ENCODE peak calls at places on chromosomes 1 and 21, in eight cellular contexts. M is tibial artery; E is effector memory CD4-positive, alpha-beta T cell; C is CD8-positive, alpha-beta memory T cell; P is transverse colon; Z is MM.1S; S is heart left ventricle; T is sigmoid colon. X is an unnamed sample. For H3K9me3, the result is how much of the 10 kb centered on the place peaks cover.

GRCh38 chr1:115251340-115251748 is 86.7 kb downstream of the NGF start:
- DNase-seq in C (no peak), M (no peak), T (no peak), Z (no peak), P (no peak), S (no peak), E (no peak), X (no peak)

GRCh38 chr1:168774241-168774640 is 45.2 kb upstream of the DPT start:
- DNase-seq in C (no peak), M (no peak), P (peak), Z (no peak), E (no peak), T (peak), S (peak), X (no peak)

GRCh38 chr1:172585348-172585747 is 52.4 kb downstream of the SUCO start:
- DNase-seq in Z (no peak), T (no peak), M (no peak), E (no peak), S (no peak), P (no peak), C (no peak), X (no peak)

GRCh38 chr1:237386362-237387143 is 344.6 kb downstream of the RYR2 start:
- DNase-seq in M (no peak), E (no peak), C (no peak), Z (peak), T (no peak), P (no peak), S (no peak), X (no peak)

GRCh38 chr1:205569411-205570172 is 62.2 kb downstream of the ELK4 start:
- DNase-seq in E (no peak), M (peak), C (no peak), T (peak), S (no peak), P (peak), Z (no peak), X (no peak)

GRCh38 chr1:153688283-153688682 is 9.8 kb downstream of the NPR1 start:
- DNase-seq in E (no peak), M (no peak), S (no peak), P (no peak), C (no peak), Z (no peak), T (no peak), X (no peak)

GRCh38 chr1:32924881-32925344 is 23.7 kb upstream of the TMEM54 start:
- DNase-seq in E (no peak), T (no peak), Z (no peak), P (peak), S (no peak), C (no peak), M (no peak), X (no peak)

GRCh38 chr1:26408604-26409003 is 2.0 kb upstream of the LIN28A start:
- DNase-seq in T (peak), M (peak), S (peak), E (peak), P (peak), Z (peak), C (peak), X (peak)

GRCh38 chr1:59520759-59521442 is 224.0 kb downstream of the FGGY start:
- DNase-seq in P (no peak), S (peak), Z (no peak), C (no peak), E (no peak), T (peak), M (peak), X (no peak)

GRCh38 chr1:22880174-22880601 is 92.5 kb downstream of the LACTBL1 start:
- DNase-seq in P (no peak), E (no peak), S (no peak), M (no peak), T (no peak), Z (no peak), C (no peak), X (no peak)

GRCh38 chr1:248029770-248030169 is at the start of gene OR2L2:
- DNase-seq in S (no peak), E (no peak), T (no peak), P (no peak), M (no peak), C (no peak), Z (no peak), X (no peak)
- H3K9me3 ChIP-seq in S (under half), E (under half), T (under half), P (under half), M (under half), C (under half), Z (under half), X (under half)

GRCh38 chr1:4016351-4017130 is 116.5 kb upstream of the C1orf174 start:
- DNase-seq in P (no peak), E (no peak), T (no peak), M (no peak), C (no peak), Z (no peak), S (no peak), X (no peak)
- H3K9me3 ChIP-seq in P (under half), E (under half), T (under half), M (under half), C (under half), Z (under half), S (under half), X (under half)

DNA sequence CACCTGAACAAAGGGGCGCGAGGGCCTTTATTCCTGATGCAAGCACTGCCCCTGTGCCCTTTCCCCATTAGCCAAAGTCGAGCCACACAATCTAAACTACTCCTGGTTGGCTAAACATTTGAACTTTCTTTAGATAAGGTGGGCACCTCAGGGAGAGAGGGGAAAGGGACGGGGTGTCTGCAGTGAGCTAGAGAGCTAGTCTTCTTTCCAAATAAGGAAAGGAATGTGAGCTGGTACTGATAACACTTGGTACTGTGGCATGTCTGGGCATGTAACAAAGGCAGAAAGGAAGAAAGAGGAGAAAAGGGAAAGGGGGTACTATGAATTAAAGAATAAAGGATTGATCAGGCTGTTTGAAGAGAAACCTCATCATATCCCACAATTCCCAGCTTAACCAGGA is 62.8 kb downstream of the OVGP1 start:
- DNase-seq in C (no peak), T (no peak), Z (no peak), P (no peak), E (no peak), M (no peak), S (no peak), X (no peak)
- H3K9me3 ChIP-seq in C (under half), T (under half), Z (under half), P (under half), E (under half), M (under half), S (under half), X (under half)

GRCh38 chr21:22476214-22476613 is 1478.0 kb downstream of the NCAM2 start:
- DNase-seq in Z (no peak), T (no peak), C (no peak), E (no peak), S (no peak), M (no peak), P (no peak), X (no peak)
- H3K9me3 ChIP-seq in Z (under half), T (under half), C (under half), E (under half), S (under half), M (under half), P (under half), X (under half)

GRCh38 chr21:34159617-34159883 is 86.2 kb downstream of the MRPS6 start:
- DNase-seq in S (no peak), P (no peak), T (no peak), M (no peak), Z (no peak), C (no peak), E (no peak), X (no peak)
- H3K9me3 ChIP-seq in S (under half), P (under half), T (under half), M (under half), Z (under half), C (under half), E (under half), X (under half)

GRCh38 chr1:163912491-163912890 is 590.7 kb downstream of the NUF2 start:
- DNase-seq in P (no peak), E (no peak), S (no peak), Z (no peak), M (no peak), C (no peak), T (no peak), X (no peak)

DNA sequence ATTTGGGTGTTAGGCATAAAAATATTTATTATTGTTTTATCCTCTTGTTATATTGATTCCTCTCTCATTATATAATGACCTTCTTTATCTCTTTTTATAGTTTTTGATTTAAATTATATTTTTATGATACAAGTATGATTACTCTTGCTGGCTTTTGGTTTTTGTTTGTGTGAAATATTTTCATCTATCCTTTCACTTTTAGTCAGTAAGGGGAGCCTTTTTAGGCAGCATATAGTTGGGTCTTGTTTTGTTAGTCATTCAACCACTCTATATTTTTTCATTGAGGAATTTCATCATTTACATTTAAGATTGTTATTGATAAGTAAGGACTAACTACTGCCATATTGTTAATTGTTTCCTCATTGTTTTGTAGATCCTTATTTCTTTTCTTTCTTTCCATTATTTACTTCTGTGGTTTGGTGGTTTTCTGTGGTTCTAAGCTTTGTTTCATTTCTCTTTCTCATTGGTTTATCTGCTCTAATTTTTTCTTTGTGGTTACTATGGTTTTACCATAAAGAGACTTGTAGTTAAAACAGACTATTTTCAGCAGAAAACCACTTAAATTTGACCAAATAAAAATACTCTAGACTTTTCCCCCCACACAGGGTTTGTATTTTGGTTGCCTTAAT is 593.1 kb downstream of the NUF2 start:
- DNase-seq in Z (peak), S (no peak), E (no peak), P (no peak), M (no peak), T (no peak), C (no peak), X (no peak)
- H3K9me3 ChIP-seq in Z (under half), S (under half), E (under half), P (under half), M (under half), T (under half), C (under half), X (under half)

GRCh38 chr1:2840036-2840809 is 38.7 kb upstream of the TTC34 start:
- DNase-seq in T (no peak), P (no peak), Z (no peak), S (no peak), E (peak), M (no peak), C (peak), X (peak)
- H3K9me3 ChIP-seq in T (under half), P (under half), Z (under half), S (under half), E (under half), M (under half), C (under half), X (under half)

GRCh38 chr1:2797741-2798016 is 3.8 kb downstream of the TTC34 start:
- DNase-seq in E (no peak), T (peak), M (no peak), S (no peak), Z (no peak), C (no peak), P (no peak), X (no peak)
- H3K9me3 ChIP-seq in E (under half), T (under half), M (under half), S (under half), Z (under half), C (under half), P (under half), X (under half)

GRCh38 chr21:46108827-46109226 is 10.9 kb downstream of the COL6A2 start:
- DNase-seq in E (no peak), T (peak), C (no peak), Z (no peak), P (no peak), S (no peak), M (no peak), X (no peak)

GRCh38 chr21:46111193-46111571 is 13.3 kb downstream of the COL6A2 start:
- DNase-seq in P (no peak), Z (no peak), S (peak), T (peak), M (no peak), E (no peak), C (no peak), X (peak)

GRCh38 chr21:46110499-46111192 is 12.7 kb downstream of the COL6A2 start:
- DNase-seq in M (peak), Z (no peak), S (peak), T (peak), P (peak), E (no peak), C (no peak), X (peak)

GRCh38 chr21:46111857-46112730 is 14.2 kb downstream of the COL6A2 start:
- DNase-seq in E (no peak), C (no peak), M (no peak), S (peak), Z (no peak), T (peak), P (peak), X (peak)

DNA sequence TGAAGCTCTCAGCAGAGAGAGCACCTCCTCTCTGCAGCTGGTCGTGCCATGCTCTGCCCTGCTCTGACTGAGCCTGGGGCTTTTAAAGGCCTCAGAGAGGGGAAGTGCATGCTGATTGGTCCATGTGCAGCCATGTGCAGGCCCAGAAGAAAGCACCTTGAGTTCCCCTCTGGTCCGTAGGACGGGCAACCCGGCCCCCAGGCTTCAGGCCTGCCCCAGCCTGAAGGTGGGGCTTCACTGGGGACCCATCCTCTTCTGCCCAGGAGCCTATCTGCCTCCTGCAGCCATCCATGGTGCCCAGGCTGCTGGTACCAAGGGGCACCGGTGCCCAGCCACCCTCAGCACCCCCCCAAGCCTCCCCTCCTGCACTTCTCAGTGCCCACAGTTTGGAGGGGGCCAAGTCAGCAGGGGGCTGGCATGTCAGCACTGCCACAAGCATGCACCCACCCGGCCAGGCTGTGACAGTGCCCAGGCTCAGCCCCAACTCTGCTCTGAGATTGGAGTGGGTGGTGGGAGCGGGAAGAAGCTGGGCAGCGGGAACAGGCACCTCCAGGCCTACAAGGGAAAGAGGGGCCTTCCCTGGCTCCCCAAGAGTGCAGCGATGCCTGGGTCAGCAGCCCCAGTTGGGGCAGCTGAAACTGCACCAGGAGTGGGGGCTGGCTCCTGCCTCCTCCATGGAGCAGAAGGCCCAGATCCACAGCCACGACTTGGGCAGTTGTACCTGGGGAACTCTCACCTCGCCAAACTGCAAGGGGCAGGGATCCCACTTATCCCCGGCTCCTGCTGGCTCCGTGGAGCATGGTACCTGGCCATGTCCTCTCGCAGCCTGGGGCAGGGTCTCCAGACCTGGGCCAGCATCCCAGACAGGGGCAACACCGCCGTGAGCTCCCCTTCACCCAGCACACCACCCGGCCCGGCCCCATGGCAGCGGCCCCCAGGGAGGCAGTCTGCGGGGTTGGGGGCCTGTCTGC is 11.6 kb downstream of the COL6A2 start:
- DNase-seq in Z (no peak), S (peak), E (no peak), M (peak), C (no peak), T (peak), P (no peak), X (peak)
- H3K9me3 ChIP-seq in Z (under half), S (under half), E (under half), M (under half), C (under half), T (under half), P (under half), X (under half)

GRCh38 chr1:226306425-226306824 is 2.5 kb downstream of the LIN9 start:
- DNase-seq in P (no peak), C (no peak), T (no peak), S (no peak), M (no peak), Z (no peak), E (no peak), X (no peak)

GRCh38 chr1:226302731-226303130 is 6.2 kb downstream of the LIN9 start:
- DNase-seq in P (no peak), Z (no peak), S (no peak), E (no peak), C (no peak), M (no peak), T (no peak), X (no peak)

GRCh38 chr1:226308166-226308722 is 720 bp downstream of the LIN9 start:
- DNase-seq in C (no peak), T (no peak), E (no peak), M (no peak), Z (peak), S (peak), P (peak), X (no peak)

GRCh38 chr1:226305184-226305583 is 3.8 kb downstream of the LIN9 start:
- DNase-seq in E (no peak), T (no peak), M (no peak), C (no peak), S (no peak), P (no peak), Z (no peak), X (no peak)

DNA sequence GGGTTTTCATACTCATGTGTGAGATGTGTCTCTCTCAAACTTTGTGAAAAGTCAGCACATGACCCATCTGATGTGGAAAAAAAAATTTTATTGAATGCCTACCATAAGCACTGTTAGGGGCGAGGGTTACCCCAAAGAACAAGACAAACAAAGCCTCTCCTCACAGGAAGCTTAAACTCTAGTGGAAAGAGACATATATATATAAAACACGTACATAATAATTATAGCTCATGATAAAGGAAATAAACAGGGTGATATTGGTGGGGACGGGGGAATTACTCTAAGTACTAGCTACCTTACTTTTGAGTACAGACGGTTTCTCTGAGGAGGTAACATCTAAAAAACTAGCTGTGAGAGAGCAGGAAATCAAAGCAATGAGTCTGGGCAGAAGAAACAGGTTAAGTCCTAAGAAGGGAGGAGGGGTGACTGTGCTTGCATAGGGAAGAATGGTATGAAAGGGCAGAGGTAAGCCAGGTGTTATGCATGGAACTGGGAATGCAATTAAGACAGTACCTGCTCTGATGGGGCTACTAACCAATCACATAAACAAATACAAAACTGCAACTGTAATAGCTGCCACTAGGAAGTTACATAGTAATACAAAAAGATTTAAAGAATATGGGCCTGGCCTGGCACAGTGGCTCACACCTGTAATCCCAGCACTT is 4.5 kb downstream of the LIN9 start:
- DNase-seq in M (no peak), T (no peak), C (no peak), E (no peak), P (no peak), S (no peak), Z (no peak), X (no peak)
- H3K9me3 ChIP-seq in M (under half), T (under half), C (under half), E (under half), P (under half), S (under half), Z (under half), X (under half)